ENCODE peak calls at places on chromosome 7, in seven cellular contexts. N is HFF-Myc; E is T follicular helper cell; X is HAP-1; W is astrocyte of the cerebellum; V is activated CD8-positive, alpha-beta memory T cell treated with anti-CD3 and anti-CD28 coated beads for 1 hour; O is HCEC 1CT. G is an unnamed sample.

GRCh38 chr7:24573554-24574338 is 494 bp downstream of the PALS2 start:
- DNase-seq in O (peak; percentile 63), E (no peak), X (peak; percentile 38), N (no peak), W (no peak), V (peak; percentile 24), G (no peak)

GRCh38 chr7:27152816-27153486 is 568 bp upstream of the HOXA3 start:
- DNase-seq in E (no peak), X (no peak), O (no peak), N (no peak), W (no peak), V (no peak), G (no peak)

GRCh38 chr7:133009853-133010252 is 72.0 kb downstream of the CHCHD3 start:
- DNase-seq in W (no peak), O (no peak), X (no peak), E (no peak), N (no peak), V (no peak), G (no peak)

GRCh38 chr7:21028186-21028989 is 241.7 kb upstream of the SP8 start:
- DNase-seq in N (no peak), W (no peak), E (no peak), V (no peak), O (no peak), X (peak; percentile 36), G (no peak)

GRCh38 chr7:133645870-133646492 is 393.1 kb downstream of the EXOC4 start:
- DNase-seq in X (no peak), O (peak; percentile 35), W (no peak), N (no peak), E (no peak), V (no peak), G (no peak)

GRCh38 chr7:155214328-155214986 is 83.2 kb upstream of the INSIG1 start:
- DNase-seq in N (no peak), O (no peak), W (no peak), V (no peak), X (no peak), E (no peak), G (no peak)

GRCh38 chr7:4837041-4837813 is 24.6 kb downstream of the PAPOLB start:
- DNase-seq in X (no peak), E (no peak), O (no peak), V (no peak), N (no peak), W (no peak), G (no peak)

GRCh38 chr7:2473496-2474180 is 2.6 kb downstream of the GRIFIN start:
- DNase-seq in V (no peak), X (no peak), W (no peak), E (no peak), N (no peak), O (no peak), G (no peak)

GRCh38 chr7:121327671-121328070 is 1.1 kb upstream of the WNT16 start:
- DNase-seq in N (no peak), O (no peak), V (no peak), X (no peak), E (no peak), W (no peak), G (no peak)

GRCh38 chr7:158353606-158354570 is 233.7 kb downstream of the PTPRN2 start:
- DNase-seq in V (no peak), O (no peak), X (peak; percentile 15), W (no peak), N (no peak), E (no peak), G (no peak)

GRCh38 chr7:92781117-92781720 is 55.2 kb downstream of the CDK6 start:
- DNase-seq in O (no peak), N (no peak), X (no peak), E (no peak), V (no peak), W (no peak), G (no peak)

GRCh38 chr7:29214816-29215215 is 20.2 kb downstream of the CHN2 start:
- DNase-seq in X (no peak), W (no peak), O (no peak), N (no peak), E (no peak), V (no peak), G (no peak)

GRCh38 chr7:112337892-112338291 is 112.4 kb upstream of the IFRD1 start:
- DNase-seq in E (no peak), W (no peak), V (no peak), N (no peak), X (no peak), O (no peak), G (no peak)

GRCh38 chr7:146768941-146769340 is 652.3 kb downstream of the CNTNAP2 start:
- DNase-seq in W (no peak), V (no peak), E (no peak), O (no peak), X (no peak), N (no peak), G (no peak)

GRCh38 chr7:31099451-31100444 is 47.6 kb downstream of the ADCYAP1R1 start:
- DNase-seq in V (no peak), O (no peak), W (no peak), X (no peak), E (no peak), N (no peak), G (no peak)

GRCh38 chr7:100126239-100126930 is 382 bp upstream of the MBLAC1 start:
- DNase-seq in E (no peak), N (no peak), X (no peak), O (no peak), W (no peak), V (no peak), G (no peak)

GRCh38 chr7:108367946-108368345 is 88.3 kb downstream of the NRCAM start:
- DNase-seq in W (no peak), O (no peak), V (no peak), E (no peak), X (no peak), N (no peak), G (no peak)

GRCh38 chr7:1531263-1531978 is 919 bp downstream of the MAFK start:
- DNase-seq in E (peak; percentile 31), V (peak; percentile 24), O (no peak), N (no peak), W (no peak), X (no peak), G (no peak)

GRCh38 chr7:30730996-30731395 is 20.9 kb upstream of the INMT start:
- DNase-seq in O (no peak), V (no peak), X (no peak), W (no peak), E (no peak), N (no peak), G (no peak)

GRCh38 chr7:141999219-141999618 is 3.5 kb downstream of the MGAM start:
- DNase-seq in W (no peak), O (no peak), V (no peak), E (no peak), N (no peak), X (no peak), G (no peak)

GRCh38 chr7:105122619-105123018 is 108.6 kb downstream of the KMT2E start:
- DNase-seq in E (no peak), W (no peak), N (no peak), V (no peak), X (no peak), O (no peak), G (no peak)

GRCh38 chr7:82335927-82336326 is 107.7 kb downstream of the CACNA2D1 start:
- DNase-seq in N (peak; percentile 91), O (peak; percentile 47), V (no peak), E (no peak), X (no peak), W (peak; percentile 16), G (no peak)

G was measured in BJ.